ENCODE peak calls at places on chromosome 13, in six cellular contexts. E, N, H, O, X and Y are unnamed samples.

GRCh38 chr13:111854403-111854802 is 212.5 kb upstream of the SOX1 start:
- DNase-seq in E (no peak), N (no peak), H (no peak), O (no peak), X (no peak), Y (no peak)

GRCh38 chr13:39784347-39784746 is 128.9 kb downstream of the COG6 start:
- DNase-seq in E (no peak), N (no peak), H (no peak), O (no peak), X (no peak), Y (no peak)

GRCh38 chr13:110634558-110634957 is 19.2 kb downstream of the NAXD start:
- DNase-seq in E (peak; percentile 37), N (peak; percentile 82), H (no peak), O (no peak), X (no peak), Y (no peak)

GRCh38 chr13:53201454-53202225 is 173.0 kb downstream of the OLFM4 start:
- DNase-seq in E (no peak), N (no peak), H (no peak), O (no peak), X (no peak), Y (no peak)

GRCh38 chr13:41222259-41222852 is 28.0 kb upstream of the KBTBD7 start:
- DNase-seq in E (no peak), N (no peak), H (peak; percentile 61), O (peak; percentile 30), X (peak; percentile 26), Y (no peak)

GRCh38 chr13:48125794-48126228 is 30.9 kb upstream of the MED4 start:
- DNase-seq in E (no peak), N (no peak), H (no peak), O (peak; percentile 77), X (no peak), Y (no peak)

GRCh38 chr13:114161644-114162532 is 17.2 kb upstream of the CFAP97D2 start:
- DNase-seq in E (no peak), N (no peak), H (no peak), O (peak; percentile 29), X (peak; percentile 40), Y (no peak)

GRCh38 chr13:87147076-87147475 is 524.1 kb upstream of the SLITRK5 start:
- DNase-seq in E (no peak), N (no peak), H (no peak), O (no peak), X (no peak), Y (no peak)

GRCh38 chr13:33110713-33111413 is 94.6 kb downstream of the KL start:
- DNase-seq in E (no peak), N (no peak), H (no peak), O (peak; percentile 54), X (no peak), Y (no peak)

GRCh38 chr13:97875218-97875617 is 78.3 kb upstream of the IPO5 start:
- DNase-seq in E (no peak), N (no peak), H (no peak), O (no peak), X (no peak), Y (no peak)

GRCh38 chr13:19959141-19959830 is 759 bp downstream of the ZMYM2 start:
- DNase-seq in E (no peak), N (peak; percentile 26), H (peak; percentile 65), O (peak; percentile 51), X (peak; percentile 57), Y (peak; percentile 1)

GRCh38 chr13:95049772-95050171 is 251.5 kb downstream of the ABCC4 start:
- DNase-seq in E (no peak), N (no peak), H (no peak), O (no peak), X (no peak), Y (no peak)

GRCh38 chr13:34308725-34309124 is 490.8 kb downstream of the RFC3 start:
- DNase-seq in E (peak; percentile 29), N (no peak), H (no peak), O (no peak), X (no peak), Y (no peak)

GRCh38 chr13:43123856-43124255 is 100.5 kb downstream of the DNAJC15 start:
- DNase-seq in E (no peak), N (no peak), H (no peak), O (no peak), X (no peak), Y (no peak)